ENCODE peak calls at places on chromosomes 16 and 17, in six cellular contexts. I is A549, O is HL-60, N is progenitor cell of endocrine pancreas, M is Peyer's patch, Z is neural crest cell. G is an unnamed sample.

GRCh38 chr16:57348361-57348760 is 10.2 kb upstream of the CCL22 start:
- DNase-seq in I (no peak), O (no peak), N (no peak), M (no peak), Z (no peak), G (no peak)

GRCh38 chr17:17621254-17621653 is 29.7 kb upstream of the PEMT start:
- DNase-seq in I (no peak), O (no peak), N (no peak), M (no peak), Z (no peak), G (no peak)

GRCh38 chr17:78820122-78820792 is 20.4 kb downstream of the USP36 start:
- DNase-seq in I (no peak), O (no peak), N (no peak), M (no peak), Z (no peak), G (no peak)

GRCh38 chr17:74773871-74774286 is 2.3 kb downstream of the NAT9 start:
- DNase-seq in I (no peak), O (no peak), N (no peak), M (no peak), Z (no peak), G (no peak)

GRCh38 chr17:47188266-47188665 is 829 bp downstream of the CDC27 start:
- DNase-seq in I (peak; percentile 54), O (no peak), N (no peak), M (no peak), Z (no peak), G (no peak)

GRCh38 chr17:76370261-76370993 is 14.0 kb upstream of the SPHK1 start:
- DNase-seq in I (peak; percentile 79), O (no peak), N (no peak), M (no peak), Z (no peak), G (no peak)

GRCh38 chr16:61263400-61263799 is 772.8 kb downstream of the CDH8 start:
- DNase-seq in I (no peak), O (no peak), N (no peak), M (no peak), Z (no peak), G (no peak)

GRCh38 chr17:80146121-80147034 is 550 bp downstream of the EIF4A3 start:
- DNase-seq in I (no peak), O (no peak), N (peak; percentile 32), M (peak; percentile 67), Z (no peak), G (no peak)

GRCh38 chr16:79509221-79509631 is 91.3 kb downstream of the MAF start:
- DNase-seq in I (no peak), O (no peak), N (no peak), M (no peak), Z (no peak), G (no peak)

GRCh38 chr17:29977836-29978235 is 36.4 kb downstream of the EFCAB5 start:
- DNase-seq in I (no peak), O (no peak), N (no peak), M (no peak), Z (no peak), G (no peak)

GRCh38 chr17:20992416-20992815 is 50.4 kb downstream of the USP22 start:
- DNase-seq in I (no peak), O (no peak), N (no peak), M (peak; percentile 34), Z (no peak), G (no peak)

GRCh38 chr17:31487063-31487647 is 95.7 kb downstream of the RAB11FIP4 start:
- DNase-seq in I (no peak), O (no peak), N (no peak), M (no peak), Z (no peak), G (no peak)

GRCh38 chr17:68441064-68441770 is 16.1 kb downstream of the WIPI1 start:
- DNase-seq in I (no peak), O (no peak), N (no peak), M (no peak), Z (no peak), G (no peak)

GRCh38 chr16:474420-475122 is 49.1 kb downstream of the RAB11FIP3 start:
- DNase-seq in I (no peak), O (no peak), N (no peak), M (peak; percentile 58), Z (no peak), G (no peak)

GRCh38 chr16:2043296-2043979 is 4.2 kb downstream of the NTHL1 start:
- DNase-seq in I (no peak), O (no peak), N (no peak), M (no peak), Z (no peak), G (no peak)

GRCh38 chr17:65324574-65324973 is 187.4 kb downstream of the RGS9 start:
- DNase-seq in I (no peak), O (no peak), N (no peak), M (no peak), Z (no peak), G (no peak)

GRCh38 chr17:65320856-65321255 is 183.7 kb downstream of the RGS9 start:
- DNase-seq in I (no peak), O (no peak), N (no peak), M (no peak), Z (no peak), G (no peak)

GRCh38 chr17:65323055-65323454 is 185.9 kb downstream of the RGS9 start:
- DNase-seq in I (no peak), O (no peak), N (no peak), M (no peak), Z (no peak), G (no peak)

GRCh38 chr17:65328567-65328966 is 191.4 kb downstream of the RGS9 start:
- DNase-seq in I (no peak), O (no peak), N (no peak), M (no peak), Z (no peak), G (no peak)

DNA sequence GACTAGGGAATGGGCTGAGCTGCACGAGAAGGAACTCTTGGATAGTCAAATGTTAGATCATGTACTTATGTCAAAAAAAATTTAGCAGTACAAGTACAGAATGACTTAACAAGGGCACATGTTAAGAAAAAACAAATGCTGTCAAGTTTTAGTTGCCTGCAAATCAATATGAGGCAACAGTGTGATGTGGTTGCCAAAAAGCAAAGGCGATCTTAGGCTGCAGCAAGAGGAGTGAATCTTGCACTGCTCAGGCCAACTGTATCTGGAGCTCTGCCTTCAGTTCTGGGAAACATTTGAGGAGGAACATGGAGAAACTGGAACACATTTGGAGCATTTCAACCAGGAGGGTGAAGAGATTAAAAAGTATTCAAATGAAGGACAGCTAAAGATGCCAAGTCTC is 187.8 kb downstream of the RGS9 start:
- DNase-seq in I (no peak), O (no peak), N (no peak), M (no peak), Z (no peak), G (no peak)
- TF ChIP-seq CTCF in I (no peak), O (no peak), N (no peak), M (no peak), Z (no peak), G (no peak)

GRCh38 chr16:77225182-77225581 is 26.0 kb downstream of the SYCE1L start:
- DNase-seq in I (no peak), O (no peak), N (no peak), M (no peak), Z (no peak), G (no peak)
- TF ChIP-seq CTCF in I (no peak), O (no peak), N (no peak), M (no peak), Z (no peak), G (no peak)

DNA sequence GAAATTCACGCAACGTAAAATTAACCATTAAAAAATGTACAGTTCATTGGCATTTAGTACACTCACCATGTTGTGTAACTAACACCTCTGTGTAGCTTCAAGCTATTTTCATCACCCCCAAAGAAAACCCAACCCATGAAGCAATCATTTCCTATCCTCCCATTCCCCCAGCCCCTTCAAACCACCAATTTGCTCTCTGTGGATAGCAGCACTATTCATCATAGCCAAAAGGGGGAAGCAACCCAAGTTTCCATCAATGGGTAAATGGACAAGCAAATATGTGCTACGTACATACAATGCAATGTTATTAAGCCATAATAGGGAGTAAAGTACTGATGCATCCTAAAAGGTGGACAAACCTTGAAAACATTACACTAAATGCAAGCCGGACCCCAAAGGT is 10.9 kb upstream of the KRT222 start:
- DNase-seq in I (no peak), O (no peak), N (no peak), M (no peak), Z (no peak), G (no peak)
- TF ChIP-seq CTCF in I (no peak), O (no peak), N (no peak), M (no peak), Z (no peak), G (no peak)

GRCh38 chr16:47928008-47928407 is 227.8 kb downstream of the ABCC12 start:
- DNase-seq in I (no peak), O (no peak), N (no peak), M (no peak), Z (no peak), G (no peak)
- TF ChIP-seq CTCF in I (no peak), O (no peak), N (no peak), M (no peak), Z (no peak), G (no peak)

DNA sequence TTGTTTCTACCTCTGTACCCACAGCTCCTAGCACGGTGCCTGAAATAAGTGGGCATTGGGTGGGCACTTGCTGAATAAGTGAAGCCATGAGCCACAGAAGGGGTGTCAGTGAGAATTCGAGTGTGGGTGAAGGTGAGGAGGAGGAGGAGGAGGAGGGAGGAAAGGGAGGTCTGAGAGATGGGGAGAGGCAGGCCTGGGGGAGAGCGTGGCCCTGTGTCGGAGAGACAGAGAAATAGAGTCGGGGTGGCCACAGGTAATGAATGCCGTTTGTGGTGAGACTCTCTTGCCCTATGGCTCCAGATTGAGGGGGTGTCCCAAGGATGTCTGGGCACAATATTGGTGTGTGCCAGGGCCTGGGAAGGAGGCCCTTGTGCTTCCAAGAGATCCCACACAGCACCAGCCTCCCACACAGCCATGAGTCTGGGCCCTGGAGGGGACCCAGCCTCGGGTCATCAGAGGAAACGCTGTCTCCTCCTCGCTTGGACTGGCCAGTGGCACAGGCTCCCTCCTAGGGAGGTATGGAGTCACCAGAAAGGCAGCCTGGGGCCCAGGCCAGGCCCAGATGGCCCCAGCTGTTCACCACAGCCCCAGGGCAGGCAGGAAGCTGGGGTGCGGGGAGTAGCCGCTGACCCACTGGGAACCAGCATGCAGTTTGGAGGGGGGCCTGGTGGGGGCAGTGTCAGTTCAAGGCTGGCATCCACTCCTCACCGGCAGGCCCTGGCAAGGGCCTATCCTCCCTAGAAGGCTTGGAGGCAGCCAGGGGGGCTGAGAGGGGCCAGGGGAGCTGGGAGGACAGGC is 49.0 kb downstream of the SDK2 start:
- DNase-seq in I (peak; percentile 72), O (no peak), N (peak; percentile 34), M (no peak), Z (peak; percentile 71), G (peak; percentile 69)
- TF ChIP-seq CTCF in I (peak; percentile 34), O (no peak), N (peak; percentile 58), M (no peak), Z (peak; percentile 64), G (peak; percentile 49)